ENCODE peak calls at places on chromosomes 12 and 14, in seven cellular contexts. B, V, I, H, X, L and T are unnamed samples.

GRCh38 chr12:76042147-76042546 is 10.6 kb upstream of the PHLDA1 start:
- ATAC-seq in V (no peak), B (no peak), H (no peak), X (no peak), L (no peak), I (no peak), T (no peak)

GRCh38 chr12:9687228-9687627 is 17.7 kb downstream of the CLEC2D start:
- ATAC-seq in I (no peak), V (peak), H (no peak), L (no peak), X (no peak), B (peak), T (no peak)

GRCh38 chr12:79487386-79488110 is 203.2 kb downstream of the PAWR start:
- ATAC-seq in I (no peak), X (no peak), B (no peak), V (no peak), H (no peak), L (peak), T (no peak)

GRCh38 chr14:91139776-91140175 is 25.9 kb downstream of the DGLUCY start:
- ATAC-seq in V (no peak), B (no peak), H (no peak), L (no peak), I (peak), X (no peak), T (no peak)

GRCh38 chr12:26523708-26524150 is 309.3 kb downstream of the ITPR2 start:
- ATAC-seq in I (peak), L (peak), H (peak), V (no peak), B (no peak), X (peak), T (peak)

GRCh38 chr14:61839452-61839851 is 77.2 kb downstream of the SNAPC1 start:
- ATAC-seq in L (no peak), I (no peak), H (no peak), X (no peak), V (no peak), B (no peak), T (no peak)

GRCh38 chr12:76220980-76221379 is 127.2 kb downstream of the BBS10 start:
- ATAC-seq in L (no peak), V (no peak), I (no peak), X (no peak), H (no peak), B (no peak), T (no peak)

GRCh38 chr12:30719060-30719459 is 23.4 kb upstream of the IPO8 start:
- ATAC-seq in B (no peak), I (no peak), L (no peak), V (no peak), X (no peak), H (no peak), T (no peak)

GRCh38 chr12:53461059-53461458 is 9.2 kb downstream of the PCBP2 start:
- ATAC-seq in X (no peak), H (peak), L (no peak), B (no peak), I (no peak), V (no peak), T (peak)

GRCh38 chr12:130872179-130873096 is 572 bp downstream of the RAN start:
- ATAC-seq in I (peak), V (peak), L (peak), X (peak), H (peak), B (peak), T (peak)

GRCh38 chr12:27610380-27610779 is 85.9 kb upstream of the REP15 start:
- ATAC-seq in I (peak), V (no peak), L (no peak), X (peak), H (no peak), B (no peak), T (no peak)

GRCh38 chr14:21723431-21724045 is 49.9 kb upstream of the OR4E1 start:
- ATAC-seq in I (peak), X (no peak), V (peak), B (peak), H (no peak), L (no peak), T (no peak)

GRCh38 chr14:55813635-55814034 is 233.6 kb downstream of the KTN1 start:
- ATAC-seq in L (no peak), I (no peak), X (peak), V (no peak), H (no peak), B (peak), T (no peak)

GRCh38 chr12:69130064-69130463 is 109.3 kb upstream of the CPSF6 start:
- ATAC-seq in B (no peak), H (no peak), I (no peak), X (no peak), L (no peak), V (no peak), T (no peak)

GRCh38 chr12:63206494-63206893 is 55.5 kb upstream of the AVPR1A start:
- ATAC-seq in V (no peak), B (no peak), H (no peak), I (no peak), L (no peak), X (no peak), T (no peak)

GRCh38 chr12:5796171-5797091 is 148.6 kb downstream of the ANO2 start:
- ATAC-seq in B (peak), V (no peak), L (peak), X (peak), I (peak), H (no peak), T (no peak)

GRCh38 chr12:30836656-30837445 is 82.1 kb upstream of the CAPRIN2 start:
- ATAC-seq in I (no peak), L (no peak), B (no peak), H (no peak), V (no peak), X (no peak), T (no peak)

GRCh38 chr14:22390824-22391461 is 198.1 kb downstream of the DAD1 start:
- ATAC-seq in L (no peak), X (no peak), V (no peak), B (no peak), H (no peak), I (peak), T (no peak)

GRCh38 chr12:75177997-75178396 is 31.6 kb downstream of the KCNC2 start:
- ATAC-seq in X (peak), H (no peak), B (peak), V (no peak), L (no peak), I (no peak), T (no peak)

GRCh38 chr12:46674818-46675217 is 151.0 kb downstream of the SLC38A4 start:
- ATAC-seq in X (no peak), L (no peak), H (no peak), I (no peak), V (no peak), B (peak), T (no peak)

GRCh38 chr12:66753810-66754209 is 74.9 kb upstream of the GRIP1 start:
- ATAC-seq in B (no peak), X (no peak), I (no peak), L (no peak), V (no peak), H (no peak), T (no peak)

GRCh38 chr12:131008461-131009270 is 55.0 kb downstream of the ADGRD1 start:
- ATAC-seq in V (no peak), X (no peak), L (no peak), I (no peak), H (no peak), B (no peak), T (no peak)

GRCh38 chr14:88388741-88389282 is 3.4 kb downstream of the SPATA7 start:
- ATAC-seq in I (no peak), B (no peak), V (no peak), X (no peak), H (no peak), L (no peak), T (no peak)

GRCh38 chr14:91246051-91246852 is 1.7 kb upstream of the GPR68 start:
- ATAC-seq in I (peak), V (peak), H (no peak), B (peak), X (no peak), L (no peak), T (no peak)

GRCh38 chr12:6235499-6235898 is 35.3 kb downstream of the CD9 start:
- ATAC-seq in I (peak), B (no peak), H (peak), L (peak), V (no peak), X (peak), T (no peak)

GRCh38 chr14:32186248-32186647 is 15.6 kb upstream of the RNU6-7 start:
- ATAC-seq in X (no peak), B (no peak), V (no peak), I (no peak), L (no peak), H (no peak), T (no peak)

GRCh38 chr14:95741781-95742180 is 27.9 kb upstream of the TCL1A start:
- ATAC-seq in X (no peak), L (no peak), I (no peak), H (no peak), V (no peak), B (no peak), T (no peak)

GRCh38 chr12:68918960-68919359 is 14.0 kb downstream of the CPM start:
- ATAC-seq in X (no peak), V (no peak), I (no peak), L (no peak), H (no peak), B (peak), T (no peak)

GRCh38 chr14:22506778-22507351 is 82.2 kb downstream of the DAD1 start:
- ATAC-seq in H (no peak), L (no peak), X (no peak), B (peak), I (no peak), V (no peak), T (no peak)

GRCh38 chr14:68977741-68978549 is 1.2 kb downstream of the ACTN1 start:
- ATAC-seq in B (peak), L (peak), I (peak), X (peak), V (peak), H (peak), T (peak)
- TF ChIP-seq CTCF in B (no peak), L (no peak), I (no peak), X (no peak), V (no peak), H (no peak), T (peak)

GRCh38 chr12:18139989-18140596 is 50.1 kb upstream of the RERGL start:
- ATAC-seq in L (no peak), V (no peak), I (peak), B (no peak), X (peak), H (no peak), T (no peak)
- TF ChIP-seq CTCF in L (peak), V (no peak), I (peak), B (peak), X (peak), H (peak), T (peak)

GRCh38 chr14:100124551-100125088 is 34.8 kb downstream of the DEGS2 start:
- ATAC-seq in L (no peak), V (no peak), H (no peak), I (peak), X (no peak), B (no peak), T (no peak)

GRCh38 chr14:100123618-100124017 is 35.8 kb downstream of the DEGS2 start:
- ATAC-seq in X (no peak), I (no peak), V (no peak), L (no peak), B (no peak), H (no peak), T (no peak)

GRCh38 chr14:100121643-100122480 is 37.6 kb downstream of the DEGS2 start:
- ATAC-seq in B (no peak), L (no peak), I (no peak), H (no peak), V (no peak), X (no peak), T (no peak)

GRCh38 chr14:100120522-100121269 is 38.7 kb downstream of the DEGS2 start:
- ATAC-seq in I (no peak), X (no peak), V (no peak), H (no peak), B (no peak), L (no peak), T (no peak)

GRCh38 chr14:100122481-100123215 is 36.8 kb downstream of the DEGS2 start:
- ATAC-seq in H (peak), B (no peak), X (no peak), L (no peak), V (no peak), I (peak), T (no peak)
- TF ChIP-seq CTCF in H (no peak), B (no peak), X (no peak), L (no peak), V (no peak), I (no peak), T (no peak)

GRCh38 chr14:89954045-89955021 is at the start of gene EFCAB11:
- ATAC-seq in H (peak), I (peak), X (peak), V (peak), L (peak), B (peak), T (peak)
- TF ChIP-seq CTCF in H (no peak), I (no peak), X (no peak), V (no peak), L (no peak), B (no peak), T (no peak)

GRCh38 chr12:102513272-102513671 is 32.9 kb upstream of the IGF1 start:
- ATAC-seq in B (no peak), H (no peak), V (no peak), I (no peak), X (no peak), L (no peak), T (no peak)

GRCh38 chr12:102514696-102515095 is 34.3 kb upstream of the IGF1 start:
- ATAC-seq in X (no peak), L (no peak), H (no peak), V (no peak), B (no peak), I (no peak), T (no peak)

GRCh38 chr12:102512523-102512922 is 32.2 kb upstream of the IGF1 start:
- ATAC-seq in B (no peak), H (no peak), X (no peak), I (no peak), V (no peak), L (no peak), T (no peak)

GRCh38 chr12:102511575-102511974 is 31.2 kb upstream of the IGF1 start:
- ATAC-seq in H (no peak), X (no peak), L (no peak), V (no peak), I (no peak), B (no peak), T (no peak)

DNA sequence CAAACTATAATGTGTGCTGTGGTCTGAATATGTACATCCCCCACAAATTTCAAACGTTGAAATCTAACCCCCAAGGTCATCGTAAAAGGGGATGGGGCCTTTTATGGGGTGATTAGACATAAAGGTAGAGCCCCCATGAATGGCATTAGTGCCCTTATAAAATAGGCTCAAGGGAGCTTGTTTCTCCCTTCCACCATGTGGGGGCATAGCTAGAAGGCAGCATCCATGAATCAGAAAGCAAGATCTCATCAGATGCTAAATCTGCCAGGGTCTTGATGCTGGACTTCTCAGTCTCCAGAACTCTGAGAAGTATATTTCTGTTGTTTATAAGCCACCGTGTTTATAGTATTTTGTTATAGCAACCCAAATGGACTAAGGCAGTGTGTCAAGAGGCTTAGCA is 33.4 kb upstream of the IGF1 start:
- ATAC-seq in I (no peak), L (no peak), V (no peak), B (no peak), H (no peak), X (no peak), T (no peak)
- TF ChIP-seq CTCF in I (no peak), L (no peak), V (no peak), B (no peak), H (no peak), X (no peak), T (no peak)

GRCh38 chr12:88141774-88142609 is at the start of the genes CEP290 and TMTC3:
- ATAC-seq in X (peak), H (peak), B (peak), I (peak), V (peak), L (peak), T (peak)
- TF ChIP-seq CTCF in X (no peak), H (no peak), B (no peak), I (no peak), V (no peak), L (no peak), T (no peak)

GRCh38 chr14:34804933-34805332 is 70.2 kb downstream of the BAZ1A start:
- ATAC-seq in H (no peak), I (no peak), X (no peak), L (no peak), B (no peak), V (no peak), T (no peak)

GRCh38 chr14:34806257-34806656 is 68.9 kb downstream of the BAZ1A start:
- ATAC-seq in V (no peak), L (peak), X (no peak), I (no peak), H (no peak), B (no peak), T (no peak)

GRCh38 chr14:34810028-34810427 is 65.1 kb downstream of the BAZ1A start:
- ATAC-seq in L (no peak), V (no peak), H (no peak), B (peak), I (no peak), X (no peak), T (no peak)
- TF ChIP-seq CTCF in L (no peak), V (no peak), H (no peak), B (no peak), I (no peak), X (no peak), T (no peak)

DNA sequence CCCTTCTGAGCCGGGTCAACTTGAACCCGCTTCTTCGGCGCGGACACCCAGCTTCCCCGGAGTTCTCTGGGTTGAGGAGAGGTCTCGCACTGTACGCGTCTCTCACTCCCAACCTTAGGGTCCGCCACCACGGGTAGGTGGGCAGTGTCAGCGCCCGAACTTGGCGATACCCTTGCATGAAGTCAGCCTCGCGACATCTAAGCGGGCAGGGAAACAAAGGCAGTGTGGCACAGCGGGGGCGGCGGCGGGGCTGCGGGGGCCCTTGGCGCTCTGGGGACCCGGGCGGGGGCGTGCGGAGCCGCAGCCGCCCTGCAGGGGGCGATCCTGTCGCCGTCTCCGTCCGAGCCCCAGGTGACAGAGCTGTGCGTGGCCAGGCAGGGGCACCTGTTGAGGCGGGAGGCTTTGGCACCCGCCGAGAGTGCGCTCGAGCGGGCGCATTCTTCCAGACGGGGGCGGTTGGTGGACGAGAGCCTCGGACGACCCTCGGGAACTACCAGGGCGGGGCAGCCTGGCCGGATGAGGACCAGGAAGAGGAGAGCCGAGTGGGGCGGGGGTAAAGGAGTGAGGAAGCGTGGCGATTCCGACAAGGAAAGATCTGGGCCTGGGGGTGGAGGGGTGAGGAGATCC is 1.1 kb downstream of the GALNT16 start:
- ATAC-seq in I (peak), H (peak), X (peak), V (peak), L (peak), B (peak), T (peak)
- TF ChIP-seq CTCF in I (peak), H (peak), X (peak), V (no peak), L (peak), B (peak), T (peak)

DNA sequence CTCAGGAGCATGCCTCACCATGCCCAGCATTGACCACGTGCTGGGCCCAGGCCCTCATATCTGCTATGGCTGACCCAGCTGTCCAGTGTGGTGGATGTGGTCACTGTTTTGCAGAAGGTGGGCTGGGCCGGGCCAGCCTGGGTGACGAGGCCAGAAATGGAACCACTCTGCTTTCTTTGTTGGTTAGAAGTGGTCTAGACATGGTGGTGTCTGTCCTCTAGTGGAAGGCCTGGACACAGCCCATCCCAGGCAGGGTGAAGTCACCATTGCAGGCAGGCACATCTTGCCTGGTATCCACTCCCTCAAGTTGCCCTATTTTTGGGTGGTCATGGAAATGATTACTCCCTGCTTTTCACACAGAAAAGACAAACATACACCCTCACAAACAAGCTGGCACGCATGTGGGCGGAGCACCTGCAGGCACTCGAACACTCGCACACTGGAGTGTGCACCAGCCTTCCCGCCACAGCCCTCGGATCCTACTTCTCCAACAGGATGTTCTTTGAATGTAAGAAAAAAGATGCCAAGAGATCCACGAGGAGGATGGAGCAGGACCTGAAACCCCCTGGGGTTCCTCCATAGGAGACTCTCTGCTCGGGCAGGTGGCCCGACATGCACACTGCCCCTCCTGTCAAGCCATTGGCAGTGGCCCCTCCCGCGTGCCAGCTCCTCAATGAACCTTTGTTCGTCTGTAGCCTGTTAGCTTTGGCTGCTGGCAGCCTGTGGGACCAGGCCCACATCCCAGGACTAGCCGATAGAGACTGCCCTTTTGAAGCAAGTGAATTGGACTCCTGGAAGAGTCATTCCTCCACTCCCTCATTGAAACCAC is 38.4 kb downstream of the MLXIP start:
- ATAC-seq in X (peak), H (peak), I (peak), B (no peak), L (peak), V (no peak), T (peak)
- TF ChIP-seq CTCF in X (no peak), H (no peak), I (no peak), B (no peak), L (no peak), V (no peak), T (no peak)

GRCh38 chr12:1544991-1545700 is 49.2 kb downstream of the FBXL14 start:
- ATAC-seq in I (peak), X (peak), H (no peak), L (no peak), V (no peak), B (no peak), T (peak)
- TF ChIP-seq CTCF in I (no peak), X (peak), H (peak), L (no peak), V (no peak), B (no peak), T (peak)